ENCODE peak calls at places on chromosomes 16 and 17, in nine cellular contexts. One of them, this sample, is unnamed.

GRCh38 chr17:82400206-82400605 is 17.9 kb upstream of the HEXD start:
- DNase-seq in activated CD8-positive, alpha-beta memory T cell treated with anti-CD3 and anti-CD28 coated beads for 48 hours: no peak
- DNase-seq in amniotic epithelial cell: no peak
- DNase-seq in cardiac fibroblast: peak
- DNase-seq in cardiac muscle cell: peak
- DNase-seq in T-helper 22 cell: no peak
- DNase-seq in LoVo: no peak
- DNase-seq in activated naive CD4-positive, alpha-beta T cell treated with anti-CD3 and anti-CD28 coated beads, Interleukin-2, amount 10 ng/mL, durations not matched to agents 7 days and 5 days: no peak
- DNase-seq in Peyer's patch: no peak
- DNase-seq in this sample: no peak

GRCh38 chr16:12600536-12601256 is 203.0 kb downstream of the CPPED1 start:
- DNase-seq in activated CD8-positive, alpha-beta memory T cell treated with anti-CD3 and anti-CD28 coated beads for 48 hours: no peak
- DNase-seq in T-helper 22 cell: no peak
- DNase-seq in cardiac fibroblast: no peak
- DNase-seq in LoVo: no peak
- DNase-seq in cardiac muscle cell: no peak
- DNase-seq in amniotic epithelial cell: no peak
- DNase-seq in Peyer's patch: peak
- DNase-seq in activated naive CD4-positive, alpha-beta T cell treated with anti-CD3 and anti-CD28 coated beads, Interleukin-2, amount 10 ng/mL, durations not matched to agents 7 days and 5 days: no peak
- DNase-seq in this sample: no peak

GRCh38 chr17:13962716-13963115 is 106.6 kb upstream of the COX10 start:
- DNase-seq in cardiac fibroblast: no peak
- DNase-seq in cardiac muscle cell: no peak
- DNase-seq in LoVo: no peak
- DNase-seq in activated naive CD4-positive, alpha-beta T cell treated with anti-CD3 and anti-CD28 coated beads, Interleukin-2, amount 10 ng/mL, durations not matched to agents 7 days and 5 days: no peak
- DNase-seq in T-helper 22 cell: no peak
- DNase-seq in Peyer's patch: no peak
- DNase-seq in amniotic epithelial cell: no peak
- DNase-seq in activated CD8-positive, alpha-beta memory T cell treated with anti-CD3 and anti-CD28 coated beads for 48 hours: no peak
- DNase-seq in this sample: no peak

GRCh38 chr17:36529121-36529520 is 5.5 kb downstream of the MYO19 start:
- DNase-seq in amniotic epithelial cell: peak
- DNase-seq in Peyer's patch: no peak
- DNase-seq in cardiac fibroblast: no peak
- DNase-seq in T-helper 22 cell: no peak
- DNase-seq in cardiac muscle cell: peak
- DNase-seq in activated CD8-positive, alpha-beta memory T cell treated with anti-CD3 and anti-CD28 coated beads for 48 hours: no peak
- DNase-seq in LoVo: no peak
- DNase-seq in activated naive CD4-positive, alpha-beta T cell treated with anti-CD3 and anti-CD28 coated beads, Interleukin-2, amount 10 ng/mL, durations not matched to agents 7 days and 5 days: no peak
- DNase-seq in this sample: no peak

GRCh38 chr17:40070895-40071719 is 8.3 kb downstream of the THRA start:
- DNase-seq in cardiac muscle cell: no peak
- DNase-seq in T-helper 22 cell: no peak
- DNase-seq in Peyer's patch: peak
- DNase-seq in activated CD8-positive, alpha-beta memory T cell treated with anti-CD3 and anti-CD28 coated beads for 48 hours: no peak
- DNase-seq in cardiac fibroblast: no peak
- DNase-seq in activated naive CD4-positive, alpha-beta T cell treated with anti-CD3 and anti-CD28 coated beads, Interleukin-2, amount 10 ng/mL, durations not matched to agents 7 days and 5 days: no peak
- DNase-seq in amniotic epithelial cell: no peak
- DNase-seq in LoVo: no peak
- DNase-seq in this sample: no peak

GRCh38 chr16:30619643-30620042 is 9.5 kb upstream of the ZNF689 start:
- DNase-seq in cardiac fibroblast: no peak
- DNase-seq in cardiac muscle cell: no peak
- DNase-seq in LoVo: no peak
- DNase-seq in activated naive CD4-positive, alpha-beta T cell treated with anti-CD3 and anti-CD28 coated beads, Interleukin-2, amount 10 ng/mL, durations not matched to agents 7 days and 5 days: no peak
- DNase-seq in amniotic epithelial cell: no peak
- DNase-seq in activated CD8-positive, alpha-beta memory T cell treated with anti-CD3 and anti-CD28 coated beads for 48 hours: no peak
- DNase-seq in T-helper 22 cell: no peak
- DNase-seq in Peyer's patch: no peak
- DNase-seq in this sample: no peak

GRCh38 chr16:85648782-85649181 is 35.7 kb downstream of the GSE1 start:
- DNase-seq in amniotic epithelial cell: peak
- DNase-seq in T-helper 22 cell: no peak
- DNase-seq in LoVo: no peak
- DNase-seq in Peyer's patch: no peak
- DNase-seq in activated CD8-positive, alpha-beta memory T cell treated with anti-CD3 and anti-CD28 coated beads for 48 hours: no peak
- DNase-seq in cardiac fibroblast: no peak
- DNase-seq in activated naive CD4-positive, alpha-beta T cell treated with anti-CD3 and anti-CD28 coated beads, Interleukin-2, amount 10 ng/mL, durations not matched to agents 7 days and 5 days: no peak
- DNase-seq in cardiac muscle cell: no peak
- DNase-seq in this sample: no peak

GRCh38 chr17:81309140-81309858 is 14.2 kb upstream of the SLC38A10 start:
- DNase-seq in LoVo: peak
- DNase-seq in Peyer's patch: peak
- DNase-seq in T-helper 22 cell: no peak
- DNase-seq in amniotic epithelial cell: peak
- DNase-seq in cardiac fibroblast: peak
- DNase-seq in activated CD8-positive, alpha-beta memory T cell treated with anti-CD3 and anti-CD28 coated beads for 48 hours: no peak
- DNase-seq in activated naive CD4-positive, alpha-beta T cell treated with anti-CD3 and anti-CD28 coated beads, Interleukin-2, amount 10 ng/mL, durations not matched to agents 7 days and 5 days: peak
- DNase-seq in cardiac muscle cell: peak
- DNase-seq in this sample: peak

GRCh38 chr17:51118330-51119195 is 2.1 kb downstream of the SPAG9 start:
- DNase-seq in amniotic epithelial cell: no peak
- DNase-seq in activated CD8-positive, alpha-beta memory T cell treated with anti-CD3 and anti-CD28 coated beads for 48 hours: no peak
- DNase-seq in cardiac fibroblast: no peak
- DNase-seq in Peyer's patch: no peak
- DNase-seq in T-helper 22 cell: no peak
- DNase-seq in cardiac muscle cell: no peak
- DNase-seq in LoVo: no peak
- DNase-seq in activated naive CD4-positive, alpha-beta T cell treated with anti-CD3 and anti-CD28 coated beads, Interleukin-2, amount 10 ng/mL, durations not matched to agents 7 days and 5 days: no peak
- DNase-seq in this sample: no peak

GRCh38 chr16:85138073-85138824 is 26.0 kb upstream of the CIBAR2 start:
- DNase-seq in cardiac fibroblast: no peak
- DNase-seq in LoVo: no peak
- DNase-seq in Peyer's patch: no peak
- DNase-seq in amniotic epithelial cell: no peak
- DNase-seq in activated naive CD4-positive, alpha-beta T cell treated with anti-CD3 and anti-CD28 coated beads, Interleukin-2, amount 10 ng/mL, durations not matched to agents 7 days and 5 days: no peak
- DNase-seq in T-helper 22 cell: no peak
- DNase-seq in cardiac muscle cell: no peak
- DNase-seq in activated CD8-positive, alpha-beta memory T cell treated with anti-CD3 and anti-CD28 coated beads for 48 hours: no peak
- DNase-seq in this sample: no peak

GRCh38 chr17:57289613-57290012 is 33.3 kb downstream of the MSI2 start:
- DNase-seq in LoVo: no peak
- DNase-seq in T-helper 22 cell: no peak
- DNase-seq in cardiac muscle cell: no peak
- DNase-seq in activated CD8-positive, alpha-beta memory T cell treated with anti-CD3 and anti-CD28 coated beads for 48 hours: no peak
- DNase-seq in cardiac fibroblast: no peak
- DNase-seq in Peyer's patch: no peak
- DNase-seq in amniotic epithelial cell: no peak
- DNase-seq in activated naive CD4-positive, alpha-beta T cell treated with anti-CD3 and anti-CD28 coated beads, Interleukin-2, amount 10 ng/mL, durations not matched to agents 7 days and 5 days: no peak
- DNase-seq in this sample: no peak

GRCh38 chr17:81854974-81855774 is 5.2 kb downstream of the P4HB start:
- DNase-seq in cardiac fibroblast: no peak
- DNase-seq in T-helper 22 cell: no peak
- DNase-seq in amniotic epithelial cell: no peak
- DNase-seq in LoVo: no peak
- DNase-seq in activated naive CD4-positive, alpha-beta T cell treated with anti-CD3 and anti-CD28 coated beads, Interleukin-2, amount 10 ng/mL, durations not matched to agents 7 days and 5 days: peak
- DNase-seq in activated CD8-positive, alpha-beta memory T cell treated with anti-CD3 and anti-CD28 coated beads for 48 hours: no peak
- DNase-seq in cardiac muscle cell: no peak
- DNase-seq in Peyer's patch: no peak
- DNase-seq in this sample: no peak

GRCh38 chr17:37820313-37821024 is 75.6 kb upstream of the HNF1B start:
- DNase-seq in cardiac fibroblast: no peak
- DNase-seq in activated CD8-positive, alpha-beta memory T cell treated with anti-CD3 and anti-CD28 coated beads for 48 hours: no peak
- DNase-seq in T-helper 22 cell: no peak
- DNase-seq in amniotic epithelial cell: no peak
- DNase-seq in Peyer's patch: no peak
- DNase-seq in cardiac muscle cell: no peak
- DNase-seq in activated naive CD4-positive, alpha-beta T cell treated with anti-CD3 and anti-CD28 coated beads, Interleukin-2, amount 10 ng/mL, durations not matched to agents 7 days and 5 days: no peak
- DNase-seq in LoVo: no peak
- DNase-seq in this sample: no peak

GRCh38 chr16:89409161-89409711 is 81.1 kb downstream of the ANKRD11 start:
- DNase-seq in T-helper 22 cell: peak
- DNase-seq in activated naive CD4-positive, alpha-beta T cell treated with anti-CD3 and anti-CD28 coated beads, Interleukin-2, amount 10 ng/mL, durations not matched to agents 7 days and 5 days: peak
- DNase-seq in activated CD8-positive, alpha-beta memory T cell treated with anti-CD3 and anti-CD28 coated beads for 48 hours: peak
- DNase-seq in Peyer's patch: no peak
- DNase-seq in amniotic epithelial cell: peak
- DNase-seq in cardiac fibroblast: peak
- DNase-seq in cardiac muscle cell: peak
- DNase-seq in LoVo: no peak
- DNase-seq in this sample: peak

GRCh38 chr16:10950393-10950792 is 6.0 kb downstream of the CLEC16A start:
- DNase-seq in LoVo: no peak
- DNase-seq in T-helper 22 cell: no peak
- DNase-seq in amniotic epithelial cell: peak
- DNase-seq in activated naive CD4-positive, alpha-beta T cell treated with anti-CD3 and anti-CD28 coated beads, Interleukin-2, amount 10 ng/mL, durations not matched to agents 7 days and 5 days: no peak
- DNase-seq in activated CD8-positive, alpha-beta memory T cell treated with anti-CD3 and anti-CD28 coated beads for 48 hours: no peak
- DNase-seq in cardiac muscle cell: no peak
- DNase-seq in Peyer's patch: no peak
- DNase-seq in cardiac fibroblast: no peak
- DNase-seq in this sample: no peak

GRCh38 chr16:27724491-27724878 is 174.5 kb downstream of the KATNIP start:
- DNase-seq in activated naive CD4-positive, alpha-beta T cell treated with anti-CD3 and anti-CD28 coated beads, Interleukin-2, amount 10 ng/mL, durations not matched to agents 7 days and 5 days: no peak
- DNase-seq in LoVo: no peak
- DNase-seq in activated CD8-positive, alpha-beta memory T cell treated with anti-CD3 and anti-CD28 coated beads for 48 hours: no peak
- DNase-seq in cardiac fibroblast: peak
- DNase-seq in Peyer's patch: no peak
- DNase-seq in amniotic epithelial cell: no peak
- DNase-seq in cardiac muscle cell: no peak
- DNase-seq in T-helper 22 cell: no peak
- DNase-seq in this sample: no peak

GRCh38 chr17:53142890-53143289 is 679.8 kb upstream of the KIF2B start:
- DNase-seq in activated naive CD4-positive, alpha-beta T cell treated with anti-CD3 and anti-CD28 coated beads, Interleukin-2, amount 10 ng/mL, durations not matched to agents 7 days and 5 days: no peak
- DNase-seq in amniotic epithelial cell: no peak
- DNase-seq in cardiac fibroblast: peak
- DNase-seq in cardiac muscle cell: peak
- DNase-seq in LoVo: no peak
- DNase-seq in activated CD8-positive, alpha-beta memory T cell treated with anti-CD3 and anti-CD28 coated beads for 48 hours: no peak
- DNase-seq in Peyer's patch: no peak
- DNase-seq in T-helper 22 cell: no peak
- DNase-seq in this sample: no peak

GRCh38 chr17:65813306-65813705 is 251.9 kb upstream of the AXIN2 start:
- DNase-seq in amniotic epithelial cell: peak
- DNase-seq in LoVo: no peak
- DNase-seq in activated naive CD4-positive, alpha-beta T cell treated with anti-CD3 and anti-CD28 coated beads, Interleukin-2, amount 10 ng/mL, durations not matched to agents 7 days and 5 days: no peak
- DNase-seq in activated CD8-positive, alpha-beta memory T cell treated with anti-CD3 and anti-CD28 coated beads for 48 hours: no peak
- DNase-seq in cardiac fibroblast: no peak
- DNase-seq in cardiac muscle cell: no peak
- DNase-seq in T-helper 22 cell: no peak
- DNase-seq in Peyer's patch: no peak
- DNase-seq in this sample: no peak